ENCODE peak calls at places on chromosome 1, in ten cellular contexts. P, Y, N, S, V, Z, O, J, E and X are unnamed samples.

GRCh38 chr1:227071898-227072587 is 131.9 kb downstream of the COQ8A start:
- DNase-seq in P (no peak), Y (no peak), N (no peak), S (peak; percentile 7), V (no peak), Z (no peak), O (no peak), J (no peak), E (no peak), X (no peak)

GRCh38 chr1:234918216-234918841 is 210.3 kb downstream of the TOMM20 start:
- DNase-seq in P (no peak), Y (no peak), N (no peak), S (peak; percentile 37), V (no peak), Z (no peak), O (peak; percentile 99), J (peak; percentile 17), E (no peak), X (no peak)

GRCh38 chr1:78254517-78254916 is 208.8 kb downstream of the GIPC2 start:
- DNase-seq in P (no peak), Y (no peak), N (no peak), S (no peak), V (no peak), Z (no peak), O (no peak), J (no peak), E (no peak), X (no peak)

GRCh38 chr1:201192478-201192804 is 1.8 kb downstream of the IGFN1 start:
- DNase-seq in P (no peak), Y (no peak), N (no peak), S (no peak), V (no peak), Z (no peak), O (no peak), J (no peak), E (no peak), X (no peak)

GRCh38 chr1:63327417-63328139 is 5.2 kb downstream of the FOXD3 start:
- DNase-seq in P (no peak), Y (peak; percentile 41), N (no peak), S (peak; percentile 96), V (peak; percentile 79), Z (no peak), O (peak; percentile 57), J (peak; percentile 64), E (no peak), X (peak; percentile 24)

GRCh38 chr1:159945483-159946241 is at the start of gene IGSF9:
- DNase-seq in P (no peak), Y (no peak), N (no peak), S (peak; percentile 97), V (peak; percentile 89), Z (peak; percentile 95), O (peak; percentile 85), J (peak; percentile 92), E (no peak), X (peak; percentile 59)

GRCh38 chr1:207186503-207186902 is 82.5 kb downstream of the C4BPA start:
- DNase-seq in P (no peak), Y (no peak), N (no peak), S (no peak), V (no peak), Z (no peak), O (no peak), J (no peak), E (no peak), X (no peak)

GRCh38 chr1:237740831-237741230 is 149.9 kb downstream of the ZP4 start:
- DNase-seq in P (no peak), Y (no peak), N (no peak), S (no peak), V (no peak), Z (no peak), O (no peak), J (no peak), E (no peak), X (no peak)

GRCh38 chr1:116448785-116449385 is 75.8 kb downstream of the ATP1A1 start:
- DNase-seq in P (no peak), Y (no peak), N (no peak), S (no peak), V (no peak), Z (no peak), O (no peak), J (no peak), E (no peak), X (peak; percentile 56)

GRCh38 chr1:119713039-119713537 is 1.4 kb downstream of the PHGDH start:
- DNase-seq in P (no peak), Y (no peak), N (no peak), S (no peak), V (no peak), Z (no peak), O (no peak), J (no peak), E (no peak), X (no peak)

GRCh38 chr1:119713538-119714456 is 2.1 kb downstream of the PHGDH start:
- DNase-seq in P (no peak), Y (no peak), N (no peak), S (peak; percentile 82), V (no peak), Z (no peak), O (no peak), J (no peak), E (no peak), X (no peak)

GRCh38 chr1:119714583-119714982 is 2.8 kb downstream of the PHGDH start:
- DNase-seq in P (no peak), Y (no peak), N (no peak), S (peak; percentile 38), V (no peak), Z (no peak), O (no peak), J (no peak), E (no peak), X (no peak)

GRCh38 chr1:119712342-119713038 is 756 bp downstream of the PHGDH start:
- DNase-seq in P (no peak), Y (no peak), N (no peak), S (peak; percentile 94), V (peak; percentile 44), Z (peak; percentile 55), O (peak; percentile 69), J (peak; percentile 65), E (no peak), X (peak; percentile 77)

DNA sequence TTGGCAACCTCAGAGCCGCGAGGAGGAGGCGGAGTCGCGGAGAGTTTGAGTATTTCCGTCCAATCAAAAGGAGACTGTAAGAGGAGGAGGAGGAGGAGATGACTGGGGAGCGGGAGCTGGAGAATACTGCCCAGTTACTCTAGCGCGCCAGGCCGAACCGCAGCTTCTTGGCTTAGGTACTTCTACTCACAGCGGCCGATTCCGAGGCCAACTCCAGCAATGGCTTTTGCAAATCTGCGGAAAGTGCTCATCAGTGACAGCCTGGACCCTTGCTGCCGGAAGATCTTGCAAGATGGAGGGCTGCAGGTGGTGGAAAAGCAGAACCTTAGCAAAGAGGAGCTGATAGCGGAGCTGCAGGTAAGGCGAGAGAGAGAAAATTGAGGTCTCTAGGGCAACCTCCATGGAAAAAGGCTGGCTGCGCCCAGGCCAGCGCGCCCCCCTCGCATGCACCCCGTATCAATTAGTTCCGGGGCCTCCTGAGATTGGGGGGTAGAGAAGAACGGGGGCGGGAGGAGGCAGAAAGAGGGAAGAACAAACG is at the start of gene PHGDH:
- DNase-seq in P (peak; percentile 43), Y (no peak), N (peak; percentile 51), S (peak; percentile 96), V (peak; percentile 49), Z (peak; percentile 58), O (peak; percentile 75), J (peak; percentile 60), E (peak; percentile 8), X (peak; percentile 76)
- TF ChIP-seq POLR2AphosphoS5 in P (no peak), Y (peak; percentile 74), N (no peak), S (peak; percentile 99), V (no peak), Z (no peak), O (no peak), J (peak; percentile 38), E (peak; percentile 28), X (peak; percentile 96)

GRCh38 chr1:184632415-184633175 is 122.1 kb downstream of the EDEM3 start:
- DNase-seq in P (no peak), Y (no peak), N (no peak), S (no peak), V (no peak), Z (peak; percentile 89), O (no peak), J (no peak), E (no peak), X (no peak)
- TF ChIP-seq POLR2AphosphoS5 in P (no peak), Y (no peak), N (no peak), S (no peak), V (no peak), Z (no peak), O (no peak), J (no peak), E (no peak), X (no peak)

DNA sequence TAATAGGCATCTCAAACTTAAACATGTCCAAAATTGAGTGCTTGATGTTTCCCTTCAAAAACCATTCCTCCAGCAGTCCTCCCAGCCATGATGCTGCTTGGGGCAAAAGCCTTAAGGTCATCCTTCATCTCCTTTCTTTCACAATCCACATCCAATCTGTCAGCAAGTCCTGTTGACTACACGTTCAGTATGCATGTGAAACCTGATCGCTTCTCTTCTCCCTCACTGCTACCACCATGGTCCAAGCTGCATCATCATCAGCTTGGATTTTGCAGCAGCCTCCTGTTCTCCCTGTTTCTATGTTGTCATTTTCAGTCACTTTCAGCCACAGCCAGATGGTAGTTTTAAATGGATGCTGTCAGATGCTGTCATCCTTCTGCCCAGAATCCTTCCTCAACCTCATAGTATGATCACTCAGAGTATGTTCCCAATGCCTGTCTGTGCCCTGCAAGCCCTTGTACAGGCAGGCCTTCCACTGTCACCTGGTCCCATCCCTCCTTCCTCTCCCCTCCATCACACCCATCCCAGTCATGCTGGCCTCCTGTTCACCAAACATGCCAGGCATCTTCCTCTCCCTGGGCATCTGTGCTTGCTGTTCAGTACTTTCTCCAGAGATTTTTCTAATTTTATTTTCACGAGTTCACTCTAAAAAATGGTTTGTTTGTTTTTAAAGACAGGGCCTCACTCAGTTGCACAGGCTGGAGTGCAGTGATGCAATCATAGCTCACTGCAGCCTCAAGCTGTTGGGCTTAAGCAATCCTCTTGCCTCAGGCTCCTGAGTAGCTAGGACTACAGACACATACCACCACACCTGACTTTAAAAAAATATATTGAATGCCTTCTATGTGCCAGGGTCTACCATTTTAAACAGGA is 66.0 kb downstream of the SYDE2 start:
- DNase-seq in P (no peak), Y (no peak), N (no peak), S (no peak), V (no peak), Z (no peak), O (no peak), J (peak; percentile 37), E (no peak), X (peak; percentile 20)
- TF ChIP-seq POLR2AphosphoS5 in P (no peak), Y (no peak), N (no peak), S (no peak), V (no peak), Z (no peak), O (no peak), J (no peak), E (no peak), X (no peak)

DNA sequence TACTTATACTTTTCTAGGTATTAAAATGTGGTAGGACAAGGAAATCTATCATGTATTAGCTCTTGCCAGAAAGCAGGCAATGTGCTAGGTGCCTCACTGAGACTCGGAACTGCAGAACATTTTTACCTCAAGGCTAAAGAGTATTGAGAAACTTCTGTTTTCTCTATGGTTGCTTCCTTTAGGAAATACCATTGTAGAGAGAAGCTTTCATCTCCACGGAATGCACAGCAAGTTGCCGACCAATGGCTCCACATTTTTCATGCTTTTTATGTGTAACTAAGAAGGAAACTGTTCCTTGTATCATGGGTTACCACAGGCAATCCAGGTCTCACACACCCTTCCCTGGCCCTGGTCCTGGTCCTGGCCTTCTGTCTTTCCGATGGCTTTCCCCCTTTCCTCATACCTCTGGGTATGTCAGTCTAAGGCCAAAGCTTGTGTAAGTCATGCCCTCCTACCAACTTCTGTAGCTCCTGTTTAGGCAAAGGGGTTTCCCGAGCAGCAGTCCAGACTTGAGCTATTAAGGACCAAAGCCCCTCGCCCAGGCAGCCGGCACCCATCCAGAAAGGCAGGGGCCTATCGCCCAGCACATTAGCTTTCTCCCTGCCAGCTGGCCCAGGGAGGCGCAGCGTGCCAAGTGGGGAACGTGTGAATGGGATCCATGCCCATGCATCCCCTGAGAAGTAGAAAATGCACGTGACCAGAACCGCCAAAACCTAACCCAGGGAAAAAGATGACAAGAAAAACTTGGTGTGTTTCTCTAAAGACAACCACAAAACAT is 225.0 kb downstream of the PBX1 start:
- DNase-seq in P (no peak), Y (no peak), N (no peak), S (no peak), V (no peak), Z (no peak), O (no peak), J (no peak), E (no peak), X (no peak)
- TF ChIP-seq POLR2AphosphoS5 in P (no peak), Y (no peak), N (no peak), S (no peak), V (no peak), Z (no peak), O (no peak), J (no peak), E (no peak), X (no peak)